ENCODE peak calls at places on chromosomes 4 and X, in six cellular contexts. Q is Right ventricle myocardium superior, M is AG08396, X is A549, Y is WTC11, P is nucleus accumbens. R is an unnamed sample.

GRCh38 chr4:24794916-24795665 is at the start of gene SOD3:
- DNase-seq in Q (peak; percentile 88), M (peak; percentile 94), X (no peak), Y (peak; percentile 72), P (peak; percentile 17), R (peak; percentile 84)

GRCh38 chr4:13963601-13964000 is 336.1 kb upstream of the BOD1L1 start:
- DNase-seq in Q (no peak), M (no peak), X (no peak), Y (no peak), P (no peak), R (no peak)

GRCh38 chr4:37977471-37978452 is 17.6 kb downstream of the PTTG2 start:
- DNase-seq in Q (peak; percentile 88), M (peak; percentile 77), X (peak; percentile 37), Y (peak; percentile 29), P (peak; percentile 57), R (peak; percentile 66)

GRCh38 chrX:41665676-41666075 is 23.1 kb upstream of the GPR34 start:
- DNase-seq in Q (no peak), M (no peak), X (no peak), Y (no peak), P (no peak), R (no peak)

GRCh38 chr4:143375326-143376073 is 38.8 kb downstream of the GAB1 start:
- DNase-seq in Q (no peak), M (no peak), X (no peak), Y (peak; percentile 47), P (peak; percentile 77), R (no peak)

GRCh38 chr4:53558061-53558801 is 33.1 kb downstream of the LNX1 start:
- DNase-seq in Q (no peak), M (no peak), X (no peak), Y (no peak), P (peak; percentile 60), R (no peak)

GRCh38 chrX:19867411-19867732 is 20.0 kb downstream of the SH3KBP1 start:
- DNase-seq in Q (no peak), M (no peak), X (no peak), Y (no peak), P (no peak), R (no peak)

GRCh38 chr4:139511320-139511719 is 44.7 kb downstream of the SETD7 start:
- DNase-seq in Q (no peak), M (no peak), X (no peak), Y (no peak), P (no peak), R (no peak)

GRCh38 chrX:10819973-10820372 is 199.6 kb upstream of the MID1 start:
- DNase-seq in Q (no peak), M (no peak), X (no peak), Y (no peak), P (no peak), R (no peak)

GRCh38 chrX:115940348-115940747 is 230.2 kb upstream of the AGTR2 start:
- DNase-seq in Q (no peak), M (no peak), X (no peak), Y (no peak), P (no peak), R (peak; percentile 35)

GRCh38 chrX:150903110-150903508 is 4.6 kb upstream of the CD99L2 start:
- DNase-seq in Q (no peak), M (no peak), X (no peak), Y (peak; percentile 22), P (no peak), R (no peak)

GRCh38 chr4:25172964-25173917 is 13.0 kb upstream of the SEPSECS start:
- DNase-seq in Q (no peak), M (peak; percentile 82), X (peak; percentile 67), Y (no peak), P (no peak), R (no peak)

GRCh38 chrX:151386838-151387459 is 10.1 kb upstream of the VMA21 start:
- DNase-seq in Q (no peak), M (peak; percentile 20), X (no peak), Y (no peak), P (no peak), R (no peak)

GRCh38 chr4:71156616-71157015 is 163.2 kb downstream of the DCK start:
- DNase-seq in Q (no peak), M (no peak), X (no peak), Y (no peak), P (no peak), R (no peak)

GRCh38 chrX:133151320-133151719 is 54.4 kb upstream of the USP26 start:
- DNase-seq in Q (no peak), M (no peak), X (no peak), Y (no peak), P (no peak), R (no peak)

R was measured in H7.